ENCODE peak calls at places on chromosomes 4 and X, in eight cellular contexts. P, Y, B, L, W, X, G and A are unnamed samples.
A peak's percentile ranks its signal among the peaks of the same experiment; 100 is the strongest.

GRCh38 chr4:128590773-128591172 is 218.7 kb upstream of the JADE1 start:
- DNase-seq in L (no peak), B (no peak), G (no peak), X (no peak), P (no peak), W (peak; percentile 76), Y (no peak), A (no peak)

GRCh38 chr4:183905081-183905592 is at the start of gene STOX2:
- DNase-seq in L (no peak), W (peak; percentile 22), P (peak; percentile 91), Y (peak; percentile 34), B (peak; percentile 84), X (peak; percentile 47), G (peak; percentile 79), A (no peak)

GRCh38 chr4:107008115-107008514 is 28.0 kb downstream of the DKK2 start:
- DNase-seq in W (no peak), Y (no peak), P (no peak), L (no peak), G (no peak), X (no peak), B (no peak), A (no peak)

GRCh38 chr4:43132010-43132582 is 239.6 kb downstream of the GRXCR1 start:
- DNase-seq in B (no peak), X (no peak), L (peak; percentile 80), Y (peak; percentile 68), G (peak; percentile 73), P (no peak), W (peak; percentile 82), A (peak; percentile 24)

GRCh38 chr4:155403886-155404285 is 27.1 kb upstream of the MAP9 start:
- DNase-seq in G (no peak), P (no peak), X (no peak), W (peak; percentile 44), L (peak; percentile 12), B (no peak), Y (no peak), A (no peak)

GRCh38 chr4:125722009-125722408 is 407.3 kb downstream of the FAT4 start:
- DNase-seq in W (no peak), P (no peak), X (no peak), B (no peak), L (no peak), Y (no peak), G (no peak), A (no peak)

GRCh38 chr4:4216668-4217067 is 10.1 kb downstream of the OTOP1 start:
- DNase-seq in X (no peak), Y (no peak), W (no peak), G (no peak), L (no peak), P (no peak), B (no peak), A (no peak)

GRCh38 chr4:72997409-72997808 is 72.1 kb downstream of the COX18 start:
- DNase-seq in P (no peak), G (no peak), B (no peak), L (no peak), Y (no peak), X (no peak), W (peak; percentile 13), A (no peak)

GRCh38 chr4:162485486-162485885 is 321.7 kb upstream of the FSTL5 start:
- DNase-seq in B (no peak), X (no peak), P (no peak), Y (no peak), W (no peak), L (no peak), G (no peak), A (no peak)

GRCh38 chr4:3641501-3641900 is 109.3 kb upstream of the LRPAP1 start:
- DNase-seq in L (no peak), G (no peak), P (no peak), Y (no peak), X (no peak), B (no peak), W (no peak), A (no peak)

GRCh38 chrX:1398431-1399340 is 6.8 kb upstream of the SLC25A6 start:
- DNase-seq in P (no peak), B (peak; percentile 59), L (no peak), W (no peak), G (no peak), X (no peak), Y (no peak), A (no peak)

GRCh38 chr4:41320278-41320677 is 63.5 kb downstream of the UCHL1 start:
- DNase-seq in W (no peak), Y (no peak), P (no peak), B (no peak), G (no peak), L (no peak), X (no peak), A (no peak)

GRCh38 chr4:1690698-1691097 is 6.6 kb upstream of the FAM53A start:
- DNase-seq in P (no peak), X (no peak), B (no peak), G (no peak), Y (no peak), L (no peak), W (no peak), A (no peak)

GRCh38 chr4:1691737-1692373 is 7.7 kb upstream of the FAM53A start:
- DNase-seq in B (no peak), P (no peak), X (no peak), G (no peak), W (no peak), Y (no peak), L (no peak), A (no peak)

GRCh38 chr4:1695913-1696312 is 11.8 kb upstream of the FAM53A start:
- DNase-seq in B (no peak), G (no peak), L (no peak), W (no peak), P (no peak), Y (no peak), X (no peak), A (no peak)

DNA sequence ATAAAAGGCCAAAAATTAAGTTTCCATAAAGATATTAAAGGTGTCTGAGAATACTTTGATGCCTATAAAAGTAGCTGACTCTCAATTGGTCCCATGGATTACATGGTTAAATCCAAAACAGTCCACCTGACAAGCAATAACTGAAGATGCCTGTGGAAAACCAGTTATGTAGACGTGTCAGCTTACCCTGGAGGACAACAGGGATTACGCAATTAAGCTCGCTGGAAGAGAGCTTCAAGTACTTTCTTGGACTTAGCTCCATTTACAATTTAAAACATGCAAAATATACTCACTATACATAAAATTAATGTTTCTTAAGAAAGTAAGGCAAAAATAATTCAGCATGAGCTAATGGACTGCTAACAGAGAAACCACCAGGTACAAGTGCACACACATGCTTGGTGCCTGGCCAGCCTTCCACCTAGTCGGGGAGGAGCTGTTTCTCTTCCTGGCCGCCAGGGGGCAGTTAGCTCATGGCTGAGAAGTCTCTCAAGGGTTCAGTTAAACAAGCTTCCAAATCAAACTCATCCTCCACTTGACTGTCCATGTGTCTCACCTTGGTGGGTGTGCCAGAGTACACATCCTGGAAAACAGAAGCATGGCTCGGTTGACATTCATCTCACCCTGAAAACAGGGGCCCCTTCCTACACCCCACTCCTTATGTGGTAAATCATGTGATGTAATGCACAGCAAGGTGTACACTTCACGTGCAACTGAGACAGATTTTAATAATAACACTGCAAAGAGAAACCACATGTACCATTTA is 9.2 kb upstream of the FAM53A start:
- DNase-seq in G (peak; percentile 67), Y (peak; percentile 80), L (peak; percentile 89), X (peak; percentile 41), P (no peak), B (peak; percentile 77), W (peak; percentile 75), A (no peak)
- TF ChIP-seq CTCF in G (peak; percentile 97), Y (peak; percentile 86), L (peak; percentile 97), X (peak; percentile 83), P (peak; percentile 73), B (peak; percentile 93), W (peak; percentile 96), A (peak; percentile 44)

DNA sequence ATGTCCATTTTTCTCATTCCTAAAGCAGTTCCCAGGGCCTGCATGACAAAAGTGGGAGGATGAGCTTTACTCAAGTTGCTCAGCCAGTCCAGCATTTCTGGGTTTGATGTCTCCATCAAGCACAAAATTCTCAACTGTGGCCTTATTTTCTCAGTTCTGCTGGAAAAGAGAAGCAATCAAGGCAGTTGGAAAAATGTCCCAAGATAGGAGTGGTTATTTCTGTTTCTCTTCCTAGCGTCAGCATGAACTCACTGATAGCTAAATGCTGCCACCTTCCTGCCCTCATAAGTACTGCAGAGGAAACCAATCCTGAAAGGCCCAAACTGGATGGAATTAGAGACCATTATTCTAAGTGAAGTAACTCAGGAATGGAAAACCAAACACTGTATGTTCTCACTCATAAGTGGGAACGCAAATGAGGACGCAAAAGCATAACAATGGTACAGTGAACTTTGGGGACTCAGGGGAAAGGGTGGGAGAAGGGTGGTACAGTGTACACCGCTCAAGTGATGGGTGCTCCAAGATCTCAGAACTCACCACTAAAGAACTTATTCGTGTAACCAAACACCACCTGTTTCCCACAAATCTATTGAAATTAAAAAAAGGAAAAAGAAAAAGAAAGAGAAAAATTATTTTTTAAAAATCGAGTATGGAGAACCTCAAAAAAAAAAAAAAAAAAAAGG is 29.6 kb downstream of the ADH7 start:
- DNase-seq in P (peak; percentile 87), X (peak; percentile 93), G (peak; percentile 75), L (peak; percentile 63), B (peak; percentile 79), Y (peak; percentile 69), W (peak; percentile 97), A (peak; percentile 80)
- TF ChIP-seq CTCF in P (peak; percentile 93), X (peak; percentile 87), G (peak; percentile 94), L (peak; percentile 85), B (peak; percentile 90), Y (peak; percentile 93), W (peak; percentile 94), A (no peak)

DNA sequence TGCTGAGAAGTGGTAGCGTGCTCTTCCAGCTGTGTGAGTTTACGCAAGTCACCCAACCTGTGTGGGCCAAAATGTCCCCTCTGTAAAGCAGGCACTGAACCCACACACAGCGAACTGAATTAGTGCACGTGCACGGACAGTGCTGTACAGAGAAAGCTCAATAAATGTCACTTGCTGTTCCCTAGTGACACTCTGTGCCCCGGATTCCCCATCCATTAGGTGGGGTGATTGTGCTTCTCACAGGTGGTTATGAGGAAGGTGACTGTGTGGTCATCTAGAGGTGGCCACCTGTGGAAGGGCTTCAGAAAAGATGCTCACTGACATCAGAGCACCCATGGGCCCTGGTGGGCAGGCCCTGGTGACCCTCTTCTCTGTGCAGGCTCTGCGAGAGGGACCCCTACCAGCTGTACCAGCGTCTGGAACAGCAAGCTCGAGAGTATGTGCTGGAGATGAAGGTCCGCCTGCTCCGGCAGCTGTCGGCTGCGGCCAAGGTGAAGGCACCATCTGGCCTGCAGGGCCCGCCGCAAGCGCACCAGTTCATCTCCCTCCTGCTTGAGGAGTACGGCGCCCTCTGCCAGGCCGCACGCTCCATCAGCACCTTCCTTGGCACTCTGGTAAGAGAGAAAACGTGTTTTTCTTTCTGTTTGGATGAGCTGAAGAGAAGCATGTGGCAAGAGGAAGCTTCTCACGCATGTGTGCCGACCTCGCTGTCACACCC is 94.3 kb downstream of the FAM193A start:
- DNase-seq in L (peak; percentile 16), X (no peak), Y (peak; percentile 14), B (peak; percentile 45), W (no peak), P (peak; percentile 63), G (no peak), A (no peak)
- TF ChIP-seq CTCF in L (no peak), X (no peak), Y (no peak), B (no peak), W (no peak), P (no peak), G (no peak), A (no peak)

DNA sequence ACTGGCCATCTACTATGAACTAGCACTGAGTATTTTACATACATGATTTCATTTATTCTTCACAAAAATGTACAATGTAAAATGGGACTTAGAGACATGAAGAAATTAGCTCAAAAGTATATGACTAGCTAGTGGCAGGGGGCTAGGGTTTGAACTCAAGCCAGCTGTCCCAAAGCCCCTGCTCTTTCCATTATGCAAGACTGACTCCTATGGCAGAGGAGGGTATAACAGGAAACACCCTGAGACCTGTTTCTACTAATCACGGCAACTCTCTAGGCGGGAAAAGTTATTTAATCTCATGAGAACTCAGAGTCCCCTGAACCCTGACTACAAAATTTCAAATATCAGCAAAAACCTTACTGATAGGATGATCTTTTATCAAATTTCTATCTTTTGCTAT is 150.6 kb downstream of the PRDM5 start:
- DNase-seq in W (no peak), X (no peak), Y (no peak), G (no peak), B (no peak), P (no peak), L (no peak), A (no peak)
- TF ChIP-seq CTCF in W (no peak), X (no peak), Y (no peak), G (no peak), B (no peak), P (no peak), L (peak; percentile 26), A (no peak)